ENCODE peak calls at places on chromosomes 4 and X, in six cellular contexts. I is neural progenitor cell, C is fibroblast of lung, W is MM.1S, P is mammary epithelial cell, A is HepG2. O is an unnamed sample.

GRCh38 chr4:158146736-158147135 is 26.1 kb downstream of the GASK1B start:
- DNase-seq in P (no peak), W (no peak), A (no peak), C (no peak), I (no peak), O (no peak)

GRCh38 chrX:74262472-74263209 is 41.3 kb upstream of the ZCCHC13 start:
- DNase-seq in C (no peak), A (no peak), W (no peak), P (no peak), I (peak; percentile 21), O (no peak)

GRCh38 chr4:39614487-39615162 is 24.0 kb downstream of the SMIM14 start:
- DNase-seq in I (no peak), C (peak; percentile 93), P (peak; percentile 64), W (no peak), A (no peak), O (peak; percentile 60)

GRCh38 chr4:140363558-140363957 is 9.9 kb upstream of the SCOC start:
- DNase-seq in I (no peak), A (no peak), W (no peak), P (no peak), C (no peak), O (no peak)

GRCh38 chr4:68271851-68272756 is 26.6 kb upstream of the TMPRSS11B start:
- DNase-seq in C (peak; percentile 64), A (peak; percentile 56), W (peak; percentile 55), P (peak; percentile 51), I (peak; percentile 45), O (no peak)

GRCh38 chr4:87679449-87680169 is 29.5 kb downstream of the DMP1 start:
- DNase-seq in A (peak; percentile 48), P (peak; percentile 3), I (peak; percentile 84), W (peak; percentile 49), C (peak; percentile 47), O (no peak)

GRCh38 chr4:173013232-173013932 is 155.2 kb upstream of the GALNT7 start:
- DNase-seq in W (peak; percentile 28), P (no peak), A (peak; percentile 21), I (peak; percentile 54), C (peak; percentile 22), O (no peak)

GRCh38 chr4:12956026-12956425 is 528.1 kb downstream of the RAB28 start:
- DNase-seq in W (no peak), A (no peak), C (no peak), P (no peak), I (no peak), O (no peak)

GRCh38 chrX:114267127-114267526 is 316.8 kb upstream of the HTR2C start:
- DNase-seq in I (no peak), W (no peak), P (no peak), C (no peak), A (no peak), O (no peak)

GRCh38 chr4:125780159-125780558 is 465.4 kb downstream of the FAT4 start:
- DNase-seq in W (no peak), C (peak; percentile 10), I (no peak), A (no peak), P (no peak), O (no peak)

GRCh38 chrX:85544609-85545008 is 165.1 kb upstream of the POF1B start:
- DNase-seq in C (no peak), P (no peak), W (no peak), A (no peak), I (no peak), O (no peak)

GRCh38 chr4:116401293-116401692 is 684.1 kb downstream of the TRAM1L1 start:
- DNase-seq in W (no peak), C (no peak), P (no peak), I (no peak), A (no peak), O (no peak)

GRCh38 chr4:90099795-90100194 is 27.4 kb upstream of the CCSER1 start:
- DNase-seq in C (peak; percentile 20), P (peak; percentile 72), W (no peak), A (no peak), I (no peak), O (peak; percentile 9)

GRCh38 chrX:93538575-93538974 is 134.8 kb downstream of the NAP1L3 start:
- DNase-seq in C (no peak), P (no peak), W (peak; percentile 25), A (no peak), I (no peak), O (no peak)
- TF ChIP-seq CTCF in C (no peak), P (peak; percentile 43), W (peak; percentile 39), A (peak; percentile 23), I (peak; percentile 86), O (peak; percentile 59)

GRCh38 chrX:44303119-44303518 is 40.4 kb downstream of the EFHC2 start:
- DNase-seq in A (no peak), I (no peak), P (no peak), W (no peak), C (no peak), O (no peak)
- H3K4me2 ChIP-seq in A (no peak overlapping the region), I (no peak overlapping the region), P (no peak overlapping the region), W (no peak overlapping the region), C (no peak overlapping the region), O (no peak overlapping the region)

DNA sequence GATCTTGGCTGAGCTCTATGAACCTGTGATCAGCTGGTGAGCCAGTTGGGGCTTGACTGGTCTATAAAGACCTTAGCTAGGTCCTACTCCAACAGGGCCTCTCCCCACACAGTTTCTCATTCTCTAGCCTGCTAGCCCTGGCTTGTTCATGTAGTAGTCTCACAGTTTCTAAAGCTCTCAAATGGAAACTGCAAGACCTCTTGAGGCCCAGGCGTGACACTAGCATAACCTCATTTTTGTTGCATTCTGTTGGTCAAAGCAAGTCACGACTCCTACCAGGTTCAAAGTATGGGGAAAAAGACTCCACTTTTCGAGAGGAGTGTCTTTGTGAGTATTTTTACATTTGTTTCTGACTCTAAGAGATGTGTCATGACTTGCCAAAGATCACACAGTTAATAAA is 50.9 kb downstream of the CEP44 start:
- DNase-seq in C (no peak), A (no peak), I (no peak), P (peak; percentile 93), W (no peak), O (no peak)
- H2AFZ ChIP-seq in C (no peak overlapping the region), A (no peak overlapping the region), I (no peak overlapping the region), P (peak overlapping the region; percentile 45), W (no peak overlapping the region), O (no peak overlapping the region)

GRCh38 chr4:32417113-32417704 is 1697.0 kb downstream of the PCDH7 start:
- DNase-seq in W (no peak), I (no peak), C (no peak), A (no peak), P (no peak), O (no peak)
- TF ChIP-seq CTCF in W (no peak), I (peak; percentile 36), C (peak; percentile 36), A (no peak), P (peak; percentile 12), O (peak; percentile 48)

DNA sequence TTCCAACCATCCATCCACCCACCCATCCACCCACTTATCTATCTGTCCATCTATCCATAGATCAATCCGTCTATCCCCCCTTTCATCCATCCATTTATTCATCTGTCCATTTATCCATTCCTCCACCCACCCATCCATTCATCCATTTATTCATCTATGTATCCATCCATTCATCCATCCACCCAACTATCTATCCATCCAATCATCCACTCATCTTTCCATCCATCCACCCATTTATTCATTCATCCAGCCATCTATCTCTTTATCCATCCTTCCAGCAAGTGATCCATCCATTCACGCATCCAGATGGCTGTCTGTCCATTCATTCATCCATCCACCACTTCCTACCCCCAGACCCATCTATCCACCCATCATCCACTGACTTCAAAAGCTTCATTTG is 84.0 kb upstream of the CD99 start:
- DNase-seq in C (no peak), W (no peak), A (no peak), P (no peak), I (no peak), O (no peak)
- H3K4me2 ChIP-seq in C (no peak overlapping the region), W (no peak overlapping the region), A (no peak overlapping the region), P (no peak overlapping the region), I (no peak overlapping the region), O (no peak overlapping the region)